ENCODE peak calls at places on chromosomes 13 and 19, in four cellular contexts. V is CD8-positive, alpha-beta memory T cell; J is CD4-positive, CD25-positive, alpha-beta regulatory T cell; Z is body of pancreas. N is an unnamed sample. For H3K4me1, the result is how much of the 10 kb centered on the place peaks cover.

GRCh38 chr13:112060431-112060830 is 6.5 kb upstream of the SOX1 start:
- DNase-seq in Z (no peak), V (no peak), J (no peak), N (no peak)

GRCh38 chr13:23921451-23921888 is 24.2 kb upstream of the C1QTNF9B start:
- DNase-seq in Z (no peak), V (peak), J (no peak), N (peak)

GRCh38 chr19:51477343-51477742 is 996 bp upstream of the CEACAM18 start:
- DNase-seq in V (no peak), J (no peak), Z (no peak), N (no peak)

GRCh38 chr19:18102916-18103542 is 5.5 kb downstream of the MAST3 start:
- DNase-seq in Z (no peak), V (no peak), J (no peak), N (no peak)

GRCh38 chr13:114000151-114001040 is 26.5 kb upstream of the C13orf46 start:
- DNase-seq in J (no peak), Z (no peak), V (no peak), N (no peak)

GRCh38 chr13:54536112-54536511 is 1507.5 kb downstream of the OLFM4 start:
- DNase-seq in Z (no peak), V (no peak), J (no peak), N (peak)

GRCh38 chr13:42086582-42086981 is 38.1 kb downstream of the DGKH start:
- DNase-seq in V (no peak), J (no peak), Z (no peak), N (no peak)

GRCh38 chr13:104408733-104409132 is 1342.5 kb upstream of the SLC10A2 start:
- DNase-seq in Z (no peak), V (no peak), J (no peak), N (no peak)

GRCh38 chr19:34731019-34731829 is 2.8 kb upstream of the ZNF181 start:
- DNase-seq in Z (peak), J (no peak), V (no peak), N (no peak)

GRCh38 chr19:56110515-56111448 is 10.3 kb downstream of the ZNF787 start:
- DNase-seq in J (no peak), Z (peak), V (no peak), N (peak)

GRCh38 chr13:93758575-93758974 is 532.0 kb downstream of the GPC6 start:
- DNase-seq in J (no peak), Z (no peak), V (no peak), N (no peak)

GRCh38 chr13:99971576-99972189 is at the start of gene ZIC5:
- DNase-seq in V (no peak), J (no peak), Z (no peak), N (no peak)

GRCh38 chr13:99968521-99969367 is 2.8 kb downstream of the ZIC5 start:
- DNase-seq in Z (no peak), J (no peak), V (no peak), N (peak)

GRCh38 chr13:99970761-99971575 is 599 bp downstream of the ZIC5 start:
- DNase-seq in V (no peak), J (no peak), Z (no peak), N (no peak)

GRCh38 chr13:99969368-99969933 is 2.1 kb downstream of the ZIC5 start:
- DNase-seq in V (no peak), J (no peak), Z (no peak), N (no peak)

DNA sequence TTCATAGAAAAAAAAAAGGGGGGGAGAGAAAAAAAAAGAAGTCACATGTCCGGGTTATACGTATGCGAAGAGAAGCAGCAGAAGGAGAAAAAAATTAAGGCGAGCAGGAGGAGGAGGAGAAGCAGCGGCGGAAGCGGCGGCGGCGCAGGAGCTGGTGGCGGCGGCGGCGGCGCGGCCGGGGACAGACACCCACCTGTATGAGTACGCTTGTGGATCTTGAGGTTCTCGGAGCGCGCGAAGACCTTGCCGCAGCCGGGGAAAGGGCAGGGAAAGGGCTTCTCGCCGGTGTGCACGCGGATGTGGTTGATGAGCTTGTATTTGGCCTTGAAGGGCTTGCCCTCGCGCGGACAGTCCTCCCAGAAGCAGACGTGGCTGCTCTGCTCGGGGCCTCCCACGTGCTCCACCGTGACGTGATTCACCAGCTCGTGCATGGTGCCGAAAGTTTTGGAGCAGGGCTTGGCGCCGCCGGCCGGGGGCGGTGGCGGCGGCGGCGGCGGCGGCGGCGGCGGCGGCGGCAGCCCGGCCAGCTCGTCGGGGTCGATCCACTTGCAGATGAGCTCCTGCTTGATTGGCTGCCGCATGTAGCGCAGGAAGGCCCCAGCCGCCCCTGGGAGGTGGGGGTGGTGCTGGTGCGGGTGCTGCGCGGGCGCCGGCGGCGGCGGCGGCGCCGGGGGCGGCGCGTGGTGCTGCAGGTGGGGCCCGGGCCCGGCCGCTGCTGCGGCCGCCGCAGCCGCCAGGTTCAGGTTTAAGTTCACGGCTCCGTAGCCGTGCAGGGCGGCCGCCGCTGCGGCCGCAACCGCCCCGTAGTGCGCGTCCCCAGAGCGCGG is 1.4 kb downstream of the ZIC5 start:
- DNase-seq in V (peak), Z (no peak), J (no peak), N (no peak)
- H3K4me3 ChIP-seq in V (peak), Z (no peak), J (no peak), N (peak)

DNA sequence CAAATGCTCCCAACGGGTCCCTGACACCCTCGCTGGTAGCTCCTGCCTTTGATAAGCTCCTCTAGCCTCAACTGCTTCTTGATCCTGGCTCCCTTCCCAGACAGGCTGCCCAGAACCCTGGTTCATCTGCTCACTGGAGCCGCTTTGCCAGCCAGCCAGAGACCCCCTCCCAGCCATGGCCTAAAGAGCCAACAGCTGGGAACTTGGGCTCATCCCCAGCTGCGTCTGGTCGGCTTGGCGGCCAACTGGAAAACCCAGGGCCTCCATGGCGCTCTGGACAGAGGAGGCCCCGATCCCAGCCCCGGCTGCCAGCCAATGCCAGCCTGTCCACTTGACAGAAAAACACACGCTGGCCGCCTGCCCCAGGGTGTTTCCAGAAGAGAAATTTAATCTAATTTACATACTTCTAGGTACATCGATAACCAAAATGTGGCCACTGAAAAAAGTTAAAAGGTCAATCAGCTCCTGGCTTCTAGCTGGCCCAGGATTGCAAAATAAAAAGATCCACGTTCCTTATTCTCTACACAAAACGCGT is 3.0 kb upstream of the AKAP8L start:
- DNase-seq in Z (peak), V (no peak), J (no peak), N (no peak)
- H3K27ac ChIP-seq in Z (no peak), V (no peak), J (no peak), N (no peak)

DNA sequence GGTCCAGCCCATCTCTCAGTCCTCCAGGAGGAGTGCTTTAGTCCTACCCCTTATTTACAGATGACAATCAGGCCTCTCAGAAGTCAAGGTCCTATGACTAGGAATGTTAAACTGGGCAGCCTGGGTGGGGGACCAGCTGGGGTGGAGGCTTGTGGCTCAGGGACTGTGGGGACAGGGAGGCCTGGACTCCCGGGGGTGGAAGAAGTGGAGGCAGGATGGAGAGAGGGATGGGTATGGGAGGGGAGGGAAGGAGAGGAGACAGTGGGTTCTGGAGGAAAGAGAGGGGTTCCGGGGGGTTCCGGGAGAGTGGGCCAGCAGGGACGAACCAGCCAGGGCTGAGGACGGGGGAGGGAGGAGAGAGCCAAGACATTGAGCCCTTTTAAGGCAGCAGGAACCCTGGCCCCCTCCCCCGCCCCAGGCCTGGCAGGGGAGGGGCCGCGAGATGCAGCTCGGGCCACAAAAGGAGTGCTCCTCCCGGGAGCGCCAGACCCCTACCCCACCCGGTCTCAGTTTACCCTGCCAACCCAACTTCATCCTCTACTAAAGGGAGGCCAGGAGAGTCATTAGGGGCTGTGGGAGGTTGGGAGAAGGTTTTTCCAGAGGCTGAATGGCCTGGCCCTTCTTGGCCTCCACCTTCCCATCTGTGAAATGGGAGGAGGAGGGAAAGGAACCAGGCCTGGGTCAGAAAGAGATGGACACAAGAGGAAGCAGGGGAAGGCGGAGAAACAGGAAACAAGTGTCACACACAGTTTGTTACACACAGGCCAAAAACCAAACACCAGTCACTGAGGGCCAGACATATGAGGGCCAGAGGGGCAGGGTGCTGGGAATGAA is 1.6 kb downstream of the DMPK start:
- DNase-seq in Z (no peak), J (no peak), V (no peak), N (no peak)
- H3K4me1 ChIP-seq in Z (half or more), J (under half), V (under half), N (under half)

GRCh38 chr19:2557093-2557440 is 81.1 kb downstream of the GADD45B start:
- DNase-seq in J (no peak), V (no peak), Z (no peak), N (no peak)

GRCh38 chr19:2561221-2561620 is 85.3 kb downstream of the GADD45B start:
- DNase-seq in J (no peak), Z (no peak), V (no peak), N (no peak)

GRCh38 chr19:2560369-2560768 is 84.4 kb downstream of the GADD45B start:
- DNase-seq in J (no peak), V (no peak), Z (no peak), N (no peak)

GRCh38 chr19:2558543-2558942 is 82.6 kb downstream of the GADD45B start:
- DNase-seq in J (no peak), Z (no peak), V (no peak), N (no peak)

GRCh38 chr19:2561895-2562294 is 86.0 kb downstream of the GADD45B start:
- DNase-seq in V (peak), J (peak), Z (no peak), N (peak)
- H3K4me3 ChIP-seq in V (peak), J (peak), Z (no peak), N (peak)

DNA sequence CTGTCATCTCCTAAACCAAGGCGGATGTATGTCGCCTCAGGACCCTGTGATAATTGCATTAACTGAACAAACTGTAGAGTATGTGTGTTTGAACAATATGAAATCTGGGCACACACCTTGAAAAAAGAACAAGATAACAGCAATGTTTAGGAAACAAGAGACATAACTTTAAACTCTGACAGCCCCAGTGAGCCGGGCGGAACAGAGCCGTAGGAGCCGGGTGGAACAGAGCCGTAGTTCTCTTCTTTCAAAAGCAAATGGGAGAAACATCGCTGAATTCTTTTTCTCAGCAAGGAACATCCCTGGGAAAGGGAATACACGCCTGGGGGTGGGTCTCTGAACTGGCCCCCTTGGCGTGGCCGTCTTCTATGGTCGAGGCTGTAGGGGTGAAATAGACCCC is 31.8 kb upstream of the ZNF675 start:
- DNase-seq in V (no peak), J (no peak), Z (no peak), N (no peak)
- H3K27ac ChIP-seq in V (no peak), J (no peak), Z (no peak), N (no peak)

DNA sequence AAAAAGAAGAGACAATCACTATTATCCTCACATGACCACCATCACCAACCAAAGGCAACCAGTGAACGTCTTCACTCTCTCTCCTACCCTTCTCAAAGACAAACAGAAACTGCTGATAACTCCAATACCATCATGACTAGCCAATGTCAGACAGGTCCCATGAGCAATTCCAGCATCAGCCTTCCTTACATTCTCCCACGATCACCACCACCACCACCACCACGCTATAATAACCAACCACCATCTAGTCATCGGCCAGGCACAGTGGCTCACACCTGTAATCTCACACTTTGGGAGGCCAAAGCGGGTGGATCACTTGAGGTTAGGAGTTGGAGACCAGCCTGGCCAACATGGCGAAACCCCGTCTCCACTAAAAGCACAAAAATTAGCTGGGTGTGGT is 3.9 kb downstream of the MYO1F start:
- DNase-seq in J (no peak), V (peak), Z (no peak), N (no peak)
- H3K4me1 ChIP-seq in J (half or more), V (half or more), Z (under half), N (under half)

GRCh38 chr19:44156475-44156874 is 8.4 kb upstream of the ZNF226 start:
- DNase-seq in Z (no peak), J (no peak), V (no peak), N (no peak)
- H3K4me3 ChIP-seq in Z (no peak), J (no peak), V (peak), N (no peak)

GRCh38 chr13:49410477-49410876 is 33.4 kb downstream of the CAB39L start:
- DNase-seq in Z (no peak), J (no peak), V (no peak), N (no peak)

GRCh38 chr13:49411353-49411752 is 32.5 kb downstream of the CAB39L start:
- DNase-seq in V (no peak), Z (no peak), J (no peak), N (no peak)

GRCh38 chr13:49407936-49408335 is 35.9 kb downstream of the CAB39L start:
- DNase-seq in J (no peak), V (no peak), Z (no peak), N (no peak)

GRCh38 chr13:49410006-49410405 is 33.9 kb downstream of the CAB39L start:
- DNase-seq in J (no peak), Z (no peak), V (no peak), N (no peak)

DNA sequence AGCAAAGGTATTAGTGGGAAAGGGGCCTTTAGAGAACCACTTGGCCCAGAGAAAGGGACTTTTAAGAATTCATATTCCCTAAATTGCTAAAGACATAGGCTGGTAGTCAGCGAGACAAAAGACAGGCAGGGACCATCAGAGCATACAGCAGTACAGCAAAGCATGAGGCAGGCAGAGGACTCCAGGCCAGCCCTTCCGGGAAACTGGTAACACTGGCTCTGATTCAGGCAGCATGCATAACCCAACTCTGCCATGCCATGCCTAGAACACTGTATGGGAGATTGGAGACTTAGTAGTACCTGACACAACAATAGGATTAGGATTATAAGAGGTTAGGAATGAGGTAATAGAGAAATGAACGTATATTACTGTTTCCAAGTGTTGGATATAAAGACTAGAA is 34.9 kb downstream of the CAB39L start:
- DNase-seq in J (no peak), V (no peak), Z (no peak), N (no peak)
- H3K27ac ChIP-seq in J (no peak), V (no peak), Z (no peak), N (no peak)

GRCh38 chr19:58515259-58515658 is 3.5 kb upstream of the SLC27A5 start:
- DNase-seq in J (no peak), V (no peak), Z (no peak), N (no peak)
- H3K4me1 ChIP-seq in J (under half), V (under half), Z (half or more), N (under half)

DNA sequence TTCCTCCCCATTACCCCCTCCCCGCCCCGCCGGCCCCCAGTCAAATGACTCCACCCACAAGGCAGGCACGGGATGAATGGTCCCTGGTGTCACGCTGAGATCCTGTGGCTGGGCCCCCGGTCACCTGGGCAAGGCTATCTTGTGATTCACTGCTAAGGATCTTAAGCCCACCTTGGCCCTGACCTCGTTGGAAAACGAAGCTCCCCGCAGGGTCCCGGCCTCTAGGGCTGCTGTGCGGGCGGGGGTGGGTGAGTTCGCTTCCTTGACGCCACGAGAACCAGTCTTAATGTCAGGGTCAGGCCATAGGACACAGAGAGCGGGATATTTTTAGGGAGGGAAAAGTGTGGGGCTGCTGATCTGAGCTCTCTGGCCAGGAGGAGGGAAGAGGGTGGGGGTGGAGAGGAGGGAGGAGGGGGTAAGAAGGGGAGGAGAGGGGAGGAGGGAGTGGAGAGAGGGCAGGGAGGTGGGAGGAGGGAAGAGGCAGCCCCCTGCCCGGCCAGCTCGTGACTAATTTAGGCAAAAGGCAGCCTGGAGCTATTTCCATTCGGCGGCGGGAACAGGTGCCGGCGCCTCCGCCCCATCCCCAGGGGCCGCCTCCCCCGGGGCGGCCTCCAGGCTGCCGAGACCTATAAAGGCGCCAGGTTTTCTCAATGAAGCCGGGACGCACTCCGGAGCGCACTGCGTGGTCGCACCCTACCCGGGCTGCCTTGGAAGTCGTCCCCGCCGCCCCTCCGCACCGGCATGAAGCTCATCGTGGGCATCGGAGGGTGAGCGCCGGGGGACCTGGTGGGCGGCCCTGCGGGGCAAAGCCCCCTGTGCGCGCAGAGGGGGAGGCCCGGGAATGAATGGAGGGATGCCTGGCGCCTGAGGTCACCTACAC is at the start of gene NMRK2:
- DNase-seq in V (no peak), Z (no peak), J (no peak), N (no peak)
- H3K4me3 ChIP-seq in V (no peak), Z (no peak), J (no peak), N (no peak)